ENCODE peak calls at places on chromosomes 6 and 20, in five cellular contexts. V is mesenchymal stem cell, Y is neuronal stem cell, F is H1, A is trophoblast cell. R is an unnamed sample.

GRCh38 chr20:17807670-17808069 is 107.9 kb downstream of the BANF2 start:
- DNase-seq in F (no peak), V (peak; percentile 28), A (no peak), Y (no peak), R (no peak)

GRCh38 chr6:11637266-11637665 is 99.7 kb downstream of the TMEM170B start:
- DNase-seq in V (no peak), Y (no peak), A (no peak), F (no peak), R (no peak)

GRCh38 chr6:156464100-156464878 is 312.9 kb upstream of the ARID1B start:
- DNase-seq in V (no peak), A (no peak), F (no peak), Y (no peak), R (no peak)

GRCh38 chr6:42522021-42522420 is 41.8 kb upstream of the UBR2 start:
- DNase-seq in A (no peak), Y (no peak), F (no peak), V (no peak), R (no peak)

GRCh38 chr20:6855074-6855473 is 87.6 kb downstream of the BMP2 start:
- DNase-seq in A (no peak), F (no peak), V (no peak), Y (no peak), R (no peak)

GRCh38 chr6:137715589-137716045 is 151.4 kb upstream of the TNFAIP3 start:
- DNase-seq in V (peak; percentile 93), A (peak; percentile 99), F (no peak), Y (no peak), R (no peak)

GRCh38 chr20:22404609-22405170 is 179.7 kb downstream of the FOXA2 start:
- DNase-seq in Y (no peak), F (no peak), A (no peak), V (no peak), R (no peak)

GRCh38 chr6:56911847-56912246 is 43.1 kb upstream of the BEND6 start:
- DNase-seq in V (peak; percentile 61), F (no peak), A (peak; percentile 64), Y (no peak), R (no peak)

GRCh38 chr6:54053893-54054391 is 57.3 kb upstream of the MLIP start:
- DNase-seq in A (peak; percentile 71), F (no peak), V (peak; percentile 95), Y (no peak), R (no peak)

GRCh38 chr6:11120273-11121005 is 8.9 kb upstream of the ERVFRD-1 start:
- DNase-seq in Y (no peak), F (no peak), A (no peak), V (peak; percentile 39), R (no peak)

GRCh38 chr6:144912474-144912873 is 627.3 kb downstream of the UTRN start:
- DNase-seq in V (peak; percentile 70), F (no peak), Y (no peak), A (peak; percentile 4), R (no peak)

GRCh38 chr6:109252261-109253041 is 129.8 kb downstream of the CD164 start:
- DNase-seq in A (peak; percentile 18), F (no peak), V (no peak), Y (no peak), R (no peak)

GRCh38 chr6:17101422-17102257 is at the start of gene STMND1:
- DNase-seq in Y (peak; percentile 21), V (peak; percentile 36), A (peak; percentile 24), F (no peak), R (peak; percentile 66)

GRCh38 chr6:108737594-108738546 is 110.4 kb upstream of the ARMC2 start:
- DNase-seq in Y (no peak), V (peak; percentile 95), F (no peak), A (peak; percentile 98), R (no peak)

GRCh38 chr6:125953502-125953875 is 3.1 kb upstream of the HINT3 start:
- DNase-seq in F (no peak), A (peak; percentile 99), Y (no peak), V (no peak), R (peak; percentile 87)

GRCh38 chr6:34466242-34467185 is 638 bp downstream of the PACSIN1 start:
- DNase-seq in Y (no peak), F (no peak), A (no peak), V (no peak), R (no peak)

GRCh38 chr6:53264915-53265615 is 83.7 kb downstream of the ELOVL5 start:
- DNase-seq in F (no peak), V (no peak), A (no peak), Y (no peak), R (no peak)

GRCh38 chr6:155126727-155127439 is 131.8 kb downstream of the TIAM2 start:
- DNase-seq in V (peak; percentile 85), Y (no peak), F (no peak), A (no peak), R (peak; percentile 43)

GRCh38 chr6:148616811-148617210 is 130.0 kb upstream of the UST start:
- DNase-seq in Y (no peak), F (no peak), V (peak; percentile 47), A (no peak), R (no peak)

GRCh38 chr6:166608819-166609218 is 18.2 kb downstream of the RPS6KA2 start:
- DNase-seq in F (no peak), A (no peak), Y (no peak), V (peak; percentile 97), R (no peak)

GRCh38 chr20:24673678-24674570 is 204.5 kb downstream of the SYNDIG1 start:
- DNase-seq in F (no peak), Y (no peak), A (no peak), V (peak; percentile 6), R (no peak)

GRCh38 chr6:158518196-158519127 is 41.4 kb upstream of the TMEM181 start:
- DNase-seq in Y (no peak), A (peak; percentile 69), F (no peak), V (peak; percentile 76), R (peak; percentile 87)

GRCh38 chr20:50438986-50439407 is 71.2 kb upstream of the PTPN1 start:
- DNase-seq in Y (no peak), V (peak; percentile 86), A (peak; percentile 96), F (no peak), R (no peak)

GRCh38 chr6:130787726-130788500 is 39.3 kb upstream of the SMLR1 start:
- DNase-seq in Y (no peak), F (no peak), A (no peak), V (no peak), R (no peak)

GRCh38 chr6:133764011-133764812 is 124.7 kb upstream of the TCF21 start:
- DNase-seq in F (no peak), V (peak; percentile 60), A (peak; percentile 36), Y (no peak), R (no peak)

GRCh38 chr20:11845311-11845710 is 72.4 kb upstream of the BTBD3 start:
- DNase-seq in V (no peak), A (peak; percentile 22), F (no peak), Y (no peak), R (no peak)

GRCh38 chr20:63163171-63163570 is 52.8 kb downstream of the YTHDF1 start:
- DNase-seq in F (no peak), Y (no peak), V (no peak), A (no peak), R (no peak)

GRCh38 chr20:33896509-33896908 is 85.4 kb downstream of the CHMP4B start:
- DNase-seq in Y (no peak), V (peak; percentile 55), F (no peak), A (peak; percentile 13), R (no peak)

GRCh38 chr20:36861875-36862801 is 13.8 kb upstream of the TLDC2 start:
- DNase-seq in V (peak; percentile 93), Y (no peak), F (no peak), A (peak; percentile 93), R (peak; percentile 52)

GRCh38 chr6:44001318-44001868 is 125.9 kb downstream of the MRPL14 start:
- DNase-seq in F (peak; percentile 39), V (peak; percentile 50), Y (no peak), A (peak; percentile 15), R (peak; percentile 91)

GRCh38 chr6:13523826-13524622 is 36.6 kb upstream of the GFOD1 start:
- DNase-seq in A (peak; percentile 98), F (no peak), V (no peak), Y (no peak), R (no peak)

GRCh38 chr20:9506964-9507369 is 7.4 kb upstream of the LAMP5 start:
- DNase-seq in V (no peak), F (no peak), A (no peak), Y (no peak), R (peak; percentile 40)

GRCh38 chr6:169319561-169319960 is 65.9 kb upstream of the THBS2 start:
- DNase-seq in F (no peak), A (no peak), Y (no peak), V (no peak), R (no peak)

GRCh38 chr6:29926795-29927427 is 15.4 kb upstream of the HLA-A start:
- DNase-seq in F (no peak), V (no peak), Y (no peak), A (peak; percentile 43), R (peak; percentile 76)

GRCh38 chr20:58569211-58570125 is 54.3 kb upstream of the APCDD1L start:
- DNase-seq in A (no peak), Y (no peak), V (no peak), F (no peak), R (no peak)

GRCh38 chr6:100346828-100347227 is 117.9 kb downstream of the SIM1 start:
- DNase-seq in A (peak; percentile 62), F (no peak), Y (no peak), V (no peak), R (no peak)

GRCh38 chr20:2519115-2519815 is 10.6 kb upstream of the ZNF343 start:
- DNase-seq in V (peak; percentile 73), Y (no peak), F (no peak), A (no peak), R (no peak)

GRCh38 chr20:53918949-53919361 is 151.4 kb downstream of the BCAS1 start:
- DNase-seq in F (peak; percentile 72), V (no peak), A (no peak), Y (no peak), R (peak; percentile 90)

GRCh38 chr6:143677891-143678737 is at the start of gene PHACTR2:
- DNase-seq in F (peak; percentile 71), V (peak; percentile 77), A (peak; percentile 58), Y (peak; percentile 90), R (peak; percentile 85)
- H4K8ac ChIP-seq in F (peak within 1 kb of the TSS; percentile 95), V (peak within 1 kb of the TSS; percentile 95), A (peak within 1 kb of the TSS; percentile 89), Y (no peak within 1 kb of the TSS), R (no peak within 1 kb of the TSS)

DNA sequence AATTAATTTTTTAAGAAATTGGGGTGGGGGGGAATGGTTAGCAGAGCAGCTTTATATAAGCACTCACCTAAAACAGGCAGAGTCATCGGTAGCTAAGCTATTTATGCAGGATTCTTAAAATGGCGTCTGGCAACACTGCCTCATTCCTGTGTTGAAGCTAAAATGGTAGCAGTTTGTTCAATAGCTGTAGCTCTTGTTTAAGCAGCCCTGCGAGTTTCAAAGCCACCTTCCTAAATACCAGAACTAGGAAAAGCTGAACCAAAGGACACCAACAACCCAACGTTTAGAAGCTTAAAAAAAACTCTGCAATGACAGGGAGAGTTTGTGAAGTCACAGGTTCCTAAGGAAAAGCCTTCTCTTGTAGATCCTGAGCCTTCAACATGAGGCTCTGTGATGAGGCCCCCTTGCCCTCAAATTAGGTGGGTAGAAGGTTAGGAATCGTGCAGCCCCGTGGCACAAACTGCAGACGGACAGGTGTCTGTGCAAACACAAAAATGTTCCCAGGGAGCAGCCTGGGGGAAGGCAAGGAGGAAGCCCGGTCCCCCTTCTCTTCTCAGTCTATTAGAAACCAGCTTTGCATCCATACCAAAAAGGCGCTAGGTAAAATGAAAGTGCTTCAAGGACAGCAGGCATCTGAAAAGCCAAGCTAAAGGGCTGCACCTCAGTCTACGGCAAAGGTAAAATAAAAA is 4.7 kb downstream of the ZMYND8 start:
- DNase-seq in F (no peak), V (no peak), A (peak; percentile 46), Y (no peak), R (no peak)
- H4K91ac ChIP-seq in F (peak overlapping the region; percentile 16), V (peak overlapping the region; percentile 78), A (peak overlapping the region; percentile 95), Y (no peak overlapping the region), R (peak overlapping the region; percentile 39)

GRCh38 chr6:15243994-15244604 is 1.8 kb upstream of the JARID2 start:
- DNase-seq in F (no peak), Y (no peak), A (peak; percentile 71), V (peak; percentile 26), R (peak; percentile 66)
- H2BK12ac ChIP-seq in F (peak overlapping the region; percentile 81), Y (no peak overlapping the region), A (no peak overlapping the region), V (peak overlapping the region; percentile 9), R (no peak overlapping the region)

GRCh38 chr6:139983555-139984276 is 609.3 kb upstream of the CITED2 start:
- DNase-seq in F (no peak), Y (no peak), V (peak; percentile 78), A (peak; percentile 96), R (no peak)
- H4K8ac ChIP-seq in F (no peak overlapping the region), Y (no peak overlapping the region), V (no peak overlapping the region), A (peak overlapping the region; percentile 61), R (no peak overlapping the region)